ENCODE peak calls at places on chromosomes 4 and X, in nine cellular contexts. E is heart right ventricle, U is colonic mucosa, B is esophagus squamous epithelium, M is testis, C is left lung, N is cardiac muscle cell, A is body of pancreas, L is HCT116. R is an unnamed sample. For H3K4me1, the result is how much of the 10 kb centered on the place peaks cover.

GRCh38 chrX:102654696-102655095 is 3.4 kb downstream of the GPRASP1 start:
- DNase-seq in E (no peak), U (no peak), B (no peak), M (no peak), C (no peak), N (no peak), A (no peak), L (no peak), R (no peak)

GRCh38 chr4:118967393-118967792 is 78.7 kb downstream of the SYNPO2 start:
- DNase-seq in E (no peak), U (no peak), B (no peak), M (peak), C (no peak), N (no peak), A (no peak), L (no peak), R (no peak)

GRCh38 chrX:23783569-23784486 is 855 bp downstream of the SAT1 start:
- DNase-seq in E (no peak), U (no peak), B (no peak), M (no peak), C (no peak), N (no peak), A (no peak), L (no peak), R (no peak)

GRCh38 chr4:80127870-80128419 is 54.9 kb upstream of the ANTXR2 start:
- DNase-seq in E (no peak), U (no peak), B (no peak), M (no peak), C (no peak), N (no peak), A (no peak), L (no peak), R (no peak)

GRCh38 chr4:104382961-104383360 is 111.7 kb downstream of the CXXC4 start:
- DNase-seq in E (no peak), U (no peak), B (no peak), M (no peak), C (no peak), N (no peak), A (no peak), L (no peak), R (no peak)

GRCh38 chrX:36897690-36898089 is 110.5 kb upstream of the FAM47C start:
- DNase-seq in E (no peak), U (no peak), B (no peak), M (no peak), C (no peak), N (no peak), A (no peak), L (no peak), R (no peak)

GRCh38 chr4:113444386-113444785 is 317.2 kb downstream of the CAMK2D start:
- DNase-seq in E (no peak), U (no peak), B (no peak), M (peak), C (no peak), N (peak), A (no peak), L (no peak), R (no peak)

GRCh38 chr4:144421839-144422565 is 224.0 kb upstream of the HHIP start:
- DNase-seq in E (no peak), U (no peak), B (no peak), M (no peak), C (no peak), N (no peak), A (no peak), L (no peak), R (no peak)

GRCh38 chr4:53089940-53090729 is 228.0 kb downstream of the RASL11B start:
- DNase-seq in E (no peak), U (no peak), B (no peak), M (no peak), C (no peak), N (no peak), A (no peak), L (no peak), R (no peak)

GRCh38 chrX:63755892-63756291 is 29.1 kb downstream of the ARHGEF9 start:
- DNase-seq in E (no peak), U (no peak), B (no peak), M (no peak), C (no peak), N (no peak), A (no peak), L (no peak), R (no peak)

GRCh38 chr4:158775091-158775651 is 6.3 kb downstream of the FNIP2 start:
- DNase-seq in E (peak), U (peak), B (no peak), M (no peak), C (no peak), N (no peak), A (no peak), L (no peak), R (no peak)

GRCh38 chrX:12721042-12721441 is 70.2 kb upstream of the PRPS2 start:
- DNase-seq in E (no peak), U (no peak), B (no peak), M (no peak), C (no peak), N (peak), A (no peak), L (no peak), R (no peak)

GRCh38 chr4:97367878-97368277 is 775.4 kb downstream of the STPG2 start:
- DNase-seq in E (no peak), U (no peak), B (no peak), M (peak), C (no peak), N (no peak), A (no peak), L (peak), R (no peak)

GRCh38 chr4:185213829-185214228 is 4.4 kb downstream of the SNX25 start:
- DNase-seq in E (no peak), U (no peak), B (no peak), M (no peak), C (no peak), N (no peak), A (no peak), L (no peak), R (no peak)

GRCh38 chrX:154519389-154519788 is 3.4 kb upstream of the FAM3A start:
- DNase-seq in E (no peak), U (no peak), B (no peak), M (peak), C (no peak), N (no peak), A (no peak), L (no peak), R (no peak)

GRCh38 chrX:154515803-154516654 is at the start of gene FAM3A:
- DNase-seq in E (peak), U (peak), B (peak), M (peak), C (peak), N (peak), A (peak), L (peak), R (peak)

GRCh38 chrX:154516655-154517100 is 646 bp upstream of the FAM3A start:
- DNase-seq in E (no peak), U (peak), B (no peak), M (peak), C (no peak), N (peak), A (peak), L (no peak), R (no peak)

GRCh38 chrX:154513662-154514204 is 2.3 kb downstream of the FAM3A start:
- DNase-seq in E (no peak), U (no peak), B (no peak), M (no peak), C (no peak), N (no peak), A (no peak), L (no peak), R (no peak)

GRCh38 chrX:154517101-154517781 is 1.2 kb upstream of the FAM3A start:
- DNase-seq in E (no peak), U (peak), B (no peak), M (peak), C (no peak), N (peak), A (no peak), L (no peak), R (no peak)
- H3K27ac ChIP-seq in E (peak), U (peak), B (peak), M (peak), C (peak), N (peak), A (peak), L (no peak), R (peak)

DNA sequence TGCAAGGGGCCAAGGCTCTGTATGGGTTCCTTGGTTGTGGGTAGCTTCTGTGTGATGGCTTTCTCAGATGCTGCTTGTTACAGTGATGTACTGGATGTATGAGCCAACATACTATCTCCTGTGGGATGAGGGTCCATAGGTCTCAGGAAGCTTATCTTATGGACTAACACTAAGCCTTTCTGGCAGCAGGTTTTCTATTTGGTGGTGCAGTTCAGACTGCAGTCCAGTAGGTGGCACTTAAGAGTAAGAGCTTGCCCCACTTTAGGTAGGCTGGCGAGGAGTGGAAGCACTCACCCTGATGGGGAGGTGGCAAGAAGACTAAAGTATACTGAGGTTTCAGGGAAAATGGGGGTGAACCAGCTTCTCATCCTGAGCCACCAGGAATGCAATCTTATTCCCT is 306.7 kb upstream of the MAOA start:
- DNase-seq in E (no peak), U (peak), B (no peak), M (peak), C (peak), N (peak), A (peak), L (peak), R (no peak)
- TF ChIP-seq CTCF in E (peak), U (peak), B (peak), M (peak), C (peak), N (peak), A (peak), L (peak), R (peak)

GRCh38 chr4:76990288-76991080 is 40.9 kb downstream of the SEPTIN11 start:
- DNase-seq in E (no peak), U (no peak), B (no peak), M (no peak), C (no peak), N (no peak), A (no peak), L (no peak), R (no peak)
- H3K4me1 ChIP-seq in E (half or more), U (under half), B (under half), M (under half), C (under half), N (under half), A (under half), L (under half), R (under half)

GRCh38 chrX:10028283-10029104 is 61.3 kb downstream of the CLDN34 start:
- DNase-seq in E (no peak), U (no peak), B (no peak), M (no peak), C (no peak), N (no peak), A (no peak), L (no peak), R (no peak)

GRCh38 chrX:10031743-10032142 is 64.6 kb downstream of the CLDN34 start:
- DNase-seq in E (no peak), U (no peak), B (no peak), M (no peak), C (no peak), N (no peak), A (no peak), L (no peak), R (no peak)

GRCh38 chrX:10032147-10032546 is 65.0 kb downstream of the CLDN34 start:
- DNase-seq in E (no peak), U (no peak), B (no peak), M (no peak), C (no peak), N (no peak), A (no peak), L (no peak), R (no peak)

GRCh38 chrX:10033360-10034007 is 66.3 kb downstream of the CLDN34 start:
- DNase-seq in E (no peak), U (no peak), B (no peak), M (no peak), C (no peak), N (no peak), A (no peak), L (no peak), R (no peak)

GRCh38 chrX:10030570-10030969 is 63.4 kb downstream of the CLDN34 start:
- DNase-seq in E (no peak), U (no peak), B (no peak), M (no peak), C (no peak), N (no peak), A (no peak), L (no peak), R (no peak)
- H3K27ac ChIP-seq in E (no peak), U (no peak), B (no peak), M (no peak), C (no peak), N (no peak), A (no peak), L (no peak), R (no peak)

GRCh38 chr4:44632089-44632488 is 19.3 kb downstream of the YIPF7 start:
- DNase-seq in E (no peak), U (no peak), B (no peak), M (no peak), C (no peak), N (no peak), A (no peak), L (no peak), R (no peak)
- TF ChIP-seq CTCF in E (no peak), U (no peak), B (no peak), M (no peak), C (no peak), N (peak), A (no peak), L (no peak), R (peak)

GRCh38 chr4:61248705-61249104 is 48.6 kb downstream of the ADGRL3 start:
- DNase-seq in E (no peak), U (no peak), B (no peak), M (no peak), C (no peak), N (no peak), A (no peak), L (no peak), R (no peak)
- H3K4me1 ChIP-seq in E (under half), U (under half), B (under half), M (under half), C (under half), N (under half), A (under half), L (under half), R (under half)

DNA sequence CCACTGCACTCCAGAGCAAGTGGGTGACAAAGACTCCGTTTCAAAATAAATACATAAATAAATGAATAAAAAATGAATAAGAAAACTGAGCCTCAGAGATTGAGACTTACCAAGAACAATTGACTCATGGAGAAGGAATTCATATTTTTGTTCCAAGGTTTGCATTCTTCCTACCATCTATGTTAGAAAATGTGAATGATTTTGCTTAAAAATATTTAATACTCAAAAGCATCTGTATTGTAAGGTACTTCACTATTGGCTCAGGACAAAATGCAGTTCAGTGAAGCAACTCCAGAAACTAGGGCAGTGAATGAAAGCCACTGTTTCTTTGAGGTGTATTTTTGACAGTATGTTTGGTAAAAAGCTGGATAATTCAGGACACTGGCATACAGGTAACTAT is 54.1 kb downstream of the XAGE2 start:
- DNase-seq in E (no peak), U (no peak), B (no peak), M (no peak), C (no peak), N (no peak), A (no peak), L (no peak), R (no peak)
- H3K27ac ChIP-seq in E (no peak), U (no peak), B (no peak), M (no peak), C (no peak), N (no peak), A (no peak), L (no peak), R (no peak)

R was measured in psoas muscle.